ENCODE peak calls at places on chromosomes 12 and 14, in seven cellular contexts. M is neural progenitor cell, H is GM12878, D is cardiac muscle cell, X is left lung, S is IMR-90, P is OCI-LY7. I is an unnamed sample.

GRCh38 chr12:57628280-57629191 is 4.5 kb downstream of the B4GALNT1 start:
- DNase-seq in M (peak), H (no peak), D (no peak), X (no peak), S (no peak), P (no peak), I (no peak)

GRCh38 chr14:33800735-33801163 is 150.1 kb downstream of the EGLN3 start:
- DNase-seq in M (no peak), H (no peak), D (no peak), X (no peak), S (no peak), P (no peak), I (no peak)

GRCh38 chr14:23657959-23658470 is 21.9 kb downstream of the DHRS2 start:
- DNase-seq in M (no peak), H (no peak), D (peak), X (no peak), S (no peak), P (no peak), I (no peak)

GRCh38 chr12:51915003-51915625 is 7.8 kb downstream of the ACVRL1 start:
- DNase-seq in M (no peak), H (no peak), D (no peak), X (no peak), S (no peak), P (no peak), I (no peak)

GRCh38 chr14:22791302-22791701 is 23.9 kb downstream of the SLC7A7 start:
- DNase-seq in M (no peak), H (no peak), D (no peak), X (no peak), S (peak), P (no peak), I (no peak)

GRCh38 chr12:47612953-47613352 is 92.9 kb downstream of the RPAP3 start:
- DNase-seq in M (no peak), H (no peak), D (no peak), X (no peak), S (no peak), P (no peak), I (no peak)

GRCh38 chr14:101478096-101478495 is 83.2 kb upstream of the DIO3 start:
- DNase-seq in M (no peak), H (no peak), D (no peak), X (peak), S (no peak), P (no peak), I (peak)

GRCh38 chr12:58067610-58068387 is 126.4 kb downstream of the ATP23 start:
- DNase-seq in M (no peak), H (no peak), D (no peak), X (no peak), S (peak), P (no peak), I (no peak)

GRCh38 chr12:122635471-122635870 is 67.7 kb downstream of the HCAR2 start:
- DNase-seq in M (no peak), H (no peak), D (no peak), X (no peak), S (no peak), P (no peak), I (no peak)

GRCh38 chr12:79300199-79300568 is 390.6 kb downstream of the PAWR start:
- DNase-seq in M (no peak), H (no peak), D (no peak), X (no peak), S (peak), P (no peak), I (no peak)

GRCh38 chr14:93110856-93111419 is 4.8 kb downstream of the ITPK1 start:
- DNase-seq in M (no peak), H (no peak), D (no peak), X (no peak), S (no peak), P (no peak), I (no peak)

GRCh38 chr14:93114068-93114710 is 1.5 kb downstream of the ITPK1 start:
- DNase-seq in M (peak), H (no peak), D (no peak), X (no peak), S (no peak), P (peak), I (no peak)

GRCh38 chr14:93114713-93115068 is 1.0 kb downstream of the ITPK1 start:
- DNase-seq in M (peak), H (no peak), D (peak), X (peak), S (no peak), P (peak), I (peak)

GRCh38 chr14:93113678-93114067 is 2.1 kb downstream of the ITPK1 start:
- DNase-seq in M (peak), H (no peak), D (no peak), X (no peak), S (no peak), P (no peak), I (no peak)

GRCh38 chr14:93112891-93113677 is 2.6 kb downstream of the ITPK1 start:
- DNase-seq in M (peak), H (peak), D (peak), X (peak), S (peak), P (peak), I (peak)
- H3K4me3 ChIP-seq in M (peak), H (peak), D (no peak), X (peak), S (peak), P (peak), I (peak)

GRCh38 chr12:132397152-132397933 is 68.0 kb upstream of the GALNT9 start:
- DNase-seq in M (no peak), H (no peak), D (no peak), X (peak), S (no peak), P (no peak), I (peak)
- TF ChIP-seq CTCF in M (no peak), H (no peak), D (no peak), X (no peak), S (no peak), P (no peak), I (no peak)

GRCh38 chr12:106249411-106250135 is 1.8 kb upstream of the CKAP4 start:
- DNase-seq in M (no peak), H (peak), D (no peak), X (no peak), S (no peak), P (peak), I (no peak)
- H3K4me3 ChIP-seq in M (no peak), H (peak), D (no peak), X (no peak), S (no peak), P (peak), I (no peak)

DNA sequence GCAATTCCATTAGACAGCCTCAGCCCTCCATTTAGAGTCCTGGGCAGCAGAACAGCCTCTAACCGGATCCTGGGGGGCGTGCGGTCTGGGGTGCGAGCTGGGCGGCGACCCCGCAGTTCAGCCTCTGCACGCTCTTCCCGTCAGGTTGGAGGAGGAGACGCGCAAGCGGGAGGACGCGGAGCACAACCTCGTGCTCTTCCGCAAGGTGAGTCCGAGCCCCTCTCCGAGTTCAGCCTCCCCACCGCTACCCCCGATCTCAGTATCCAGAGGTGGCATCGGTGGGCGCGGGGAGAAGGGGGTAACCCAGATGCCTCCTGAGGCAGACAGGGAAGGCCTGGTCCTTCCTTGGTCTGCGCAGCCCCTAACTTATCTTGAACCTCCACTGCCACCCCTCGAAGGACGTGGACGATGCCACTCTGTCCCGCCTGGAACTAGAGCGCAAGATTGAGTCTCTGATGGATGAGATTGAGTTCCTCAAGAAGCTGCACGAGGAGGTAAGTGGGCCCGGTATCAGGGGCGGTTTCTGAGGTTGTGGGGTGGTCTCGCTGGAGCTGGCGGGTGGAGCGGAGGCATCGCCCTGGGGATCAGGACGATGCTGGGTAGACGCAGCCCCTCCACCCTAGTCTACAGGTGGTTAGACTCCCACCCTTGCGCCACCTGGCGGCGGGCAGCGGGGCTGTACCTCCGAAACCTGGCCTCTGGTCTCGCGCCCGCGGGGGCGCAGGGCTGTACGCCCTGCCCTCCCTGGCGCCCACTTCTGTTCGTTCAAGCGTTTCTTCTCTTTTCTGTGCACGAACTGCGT is 1.3 kb downstream of the PRPH start:
- DNase-seq in M (peak), H (no peak), D (peak), X (no peak), S (no peak), P (peak), I (no peak)
- TF ChIP-seq CTCF in M (peak), H (peak), D (peak), X (peak), S (peak), P (peak), I (peak)

GRCh38 chr12:25785164-25785563 is 173.3 kb upstream of the RASSF8 start:
- DNase-seq in M (no peak), H (no peak), D (no peak), X (no peak), S (no peak), P (no peak), I (no peak)
- H3K4me3 ChIP-seq in M (no peak), H (no peak), D (no peak), X (no peak), S (no peak), P (no peak), I (no peak)

GRCh38 chr14:97185186-97185585 is 388.0 kb downstream of the VRK1 start:
- DNase-seq in M (peak), H (no peak), D (peak), X (no peak), S (no peak), P (peak), I (no peak)
- TF ChIP-seq CTCF in M (peak), H (peak), D (no peak), X (no peak), S (no peak), P (peak), I (no peak)

GRCh38 chr14:72547999-72548398 is 345.9 kb downstream of the DPF3 start:
- DNase-seq in M (no peak), H (no peak), D (no peak), X (peak), S (no peak), P (no peak), I (no peak)

GRCh38 chr14:72550513-72550912 is 343.4 kb downstream of the DPF3 start:
- DNase-seq in M (no peak), H (no peak), D (no peak), X (no peak), S (no peak), P (no peak), I (no peak)

GRCh38 chr14:72549848-72550247 is 344.1 kb downstream of the DPF3 start:
- DNase-seq in M (no peak), H (no peak), D (no peak), X (peak), S (no peak), P (no peak), I (no peak)

GRCh38 chr14:72546359-72547035 is 347.4 kb downstream of the DPF3 start:
- DNase-seq in M (no peak), H (no peak), D (no peak), X (peak), S (no peak), P (no peak), I (no peak)

GRCh38 chr14:72549026-72549425 is 344.9 kb downstream of the DPF3 start:
- DNase-seq in M (no peak), H (no peak), D (no peak), X (peak), S (peak), P (no peak), I (no peak)
- H3K4me3 ChIP-seq in M (no peak), H (no peak), D (no peak), X (no peak), S (no peak), P (no peak), I (no peak)

GRCh38 chr14:90599748-90600507 is 203.1 kb downstream of the CALM1 start:
- DNase-seq in M (no peak), H (no peak), D (no peak), X (no peak), S (peak), P (no peak), I (no peak)
- TF ChIP-seq CTCF in M (no peak), H (no peak), D (peak), X (peak), S (peak), P (no peak), I (peak)

DNA sequence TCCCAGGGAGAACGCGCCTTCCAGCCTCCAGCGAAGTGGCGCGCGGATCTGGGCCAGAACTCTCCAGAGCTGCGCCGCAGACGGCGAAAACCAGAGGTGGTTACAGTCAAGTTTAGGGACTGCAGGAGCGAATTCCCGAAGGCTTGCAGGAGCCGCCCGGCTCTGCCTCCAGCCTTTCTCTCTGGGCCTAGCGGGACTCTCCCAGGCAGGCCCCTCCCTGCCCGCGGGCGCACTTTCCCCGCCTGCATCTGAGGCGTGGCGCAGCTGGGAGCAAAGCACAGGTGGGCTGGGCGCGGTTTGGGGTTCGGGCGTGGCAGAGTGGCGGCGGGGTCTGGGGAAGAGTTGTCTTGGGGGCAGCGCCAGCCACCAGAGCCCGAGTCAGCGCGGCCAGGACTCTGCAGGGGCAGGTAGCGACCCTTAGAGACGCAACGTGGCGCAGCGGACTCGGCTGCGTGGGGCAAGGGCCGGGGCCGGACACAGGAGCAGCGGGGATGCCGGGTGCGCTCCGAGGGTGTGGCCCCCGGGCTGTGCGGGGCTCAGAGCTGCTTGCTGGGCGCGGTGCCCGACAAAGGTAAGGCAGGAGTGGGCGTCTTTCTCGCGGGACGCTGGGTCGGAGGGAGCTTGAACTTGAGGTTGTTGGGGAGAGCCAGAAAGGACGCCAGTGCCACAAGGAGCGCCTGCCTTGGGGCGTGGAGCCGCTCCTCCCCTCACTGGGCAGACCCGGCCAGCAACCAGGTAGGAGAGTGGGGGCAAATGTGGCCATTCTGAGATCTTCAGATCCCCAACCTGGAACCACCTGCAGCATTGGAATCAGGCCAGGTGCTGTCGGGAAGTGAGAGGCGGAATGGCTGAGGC is 1126.0 kb downstream of the AACS start:
- DNase-seq in M (peak), H (no peak), D (peak), X (peak), S (no peak), P (no peak), I (no peak)
- H3K4me3 ChIP-seq in M (peak), H (no peak), D (peak), X (no peak), S (no peak), P (no peak), I (no peak)

GRCh38 chr12:66693901-66694513 is 15.1 kb upstream of the GRIP1 start:
- DNase-seq in M (peak), H (peak), D (peak), X (no peak), S (peak), P (peak), I (no peak)
- TF ChIP-seq CTCF in M (peak), H (peak), D (peak), X (peak), S (peak), P (peak), I (peak)